ENCODE peak calls at places on chromosomes 11 and 22, in five cellular contexts. I is fibroblast of lung, G is WTC11, T is ovary, N is transverse colon. P is an unnamed sample.

GRCh38 chr22:44026630-44027511 is 2.8 kb downstream of the PARVB start:
- DNase-seq in N (peak; percentile 87), T (peak; percentile 42), G (no peak), I (peak; percentile 69), P (peak; percentile 54)

GRCh38 chr11:72326151-72326842 is 82.3 kb upstream of the PHOX2A start:
- DNase-seq in N (no peak), G (no peak), I (peak; percentile 80), T (no peak), P (no peak)

GRCh38 chr22:36365020-36365411 is 22.8 kb downstream of the MYH9 start:
- DNase-seq in I (peak; percentile 98), N (peak; percentile 75), T (peak; percentile 68), G (no peak), P (no peak)

GRCh38 chr11:106763516-106763915 is 254.8 kb downstream of the GUCY1A2 start:
- DNase-seq in I (peak; percentile 11), N (no peak), G (no peak), T (no peak), P (no peak)

GRCh38 chr22:17867160-17867785 is 93.0 kb upstream of the BID start:
- DNase-seq in I (no peak), T (peak; percentile 44), N (peak; percentile 86), G (no peak), P (no peak)

GRCh38 chr11:67384851-67385366 is 6.9 kb upstream of the RAD9A start:
- DNase-seq in N (no peak), G (no peak), I (peak; percentile 55), T (no peak), P (no peak)

GRCh38 chr11:132335311-132335710 is 964.9 kb downstream of the NTM start:
- DNase-seq in T (no peak), N (no peak), I (no peak), G (no peak), P (no peak)

GRCh38 chr11:2296913-2297622 is 4.7 kb downstream of the C11orf21 start:
- DNase-seq in G (no peak), N (no peak), I (no peak), T (no peak), P (peak; percentile 2)

GRCh38 chr11:9015677-9016076 is 11.9 kb upstream of the NRIP3 start:
- DNase-seq in I (peak; percentile 71), N (peak; percentile 66), T (peak; percentile 60), G (peak; percentile 70), P (peak; percentile 65)

GRCh38 chr11:34466802-34467488 is 28.2 kb downstream of the CAT start:
- DNase-seq in G (no peak), N (no peak), I (no peak), T (no peak), P (no peak)

GRCh38 chr22:34354071-34354817 is 434.0 kb upstream of the LARGE1 start:
- DNase-seq in G (no peak), T (no peak), N (no peak), I (no peak), P (no peak)

GRCh38 chr22:44102856-44103255 is 77.9 kb upstream of the PARVG start:
- DNase-seq in T (no peak), N (no peak), I (no peak), G (no peak), P (no peak)

GRCh38 chr11:113114452-113115027 is 153.3 kb downstream of the NCAM1 start:
- DNase-seq in N (peak; percentile 27), I (peak; percentile 46), T (peak; percentile 64), G (peak; percentile 62), P (peak; percentile 61)

GRCh38 chr11:18720811-18721575 is 5.0 kb downstream of the IGSF22 start:
- DNase-seq in G (peak; percentile 96), I (peak; percentile 64), T (peak; percentile 90), N (peak; percentile 87), P (peak; percentile 69)

GRCh38 chr11:123590296-123590912 is 64.0 kb downstream of the SCN3B start:
- DNase-seq in I (peak; percentile 63), N (peak; percentile 66), T (no peak), G (no peak), P (peak; percentile 45)

GRCh38 chr11:7417328-7417727 is 68.0 kb upstream of the OLFML1 start:
- DNase-seq in N (no peak), G (no peak), T (no peak), I (no peak), P (no peak)

GRCh38 chr11:16978021-16978370 is 36.2 kb downstream of the PLEKHA7 start:
- DNase-seq in N (no peak), I (no peak), G (no peak), T (no peak), P (no peak)

GRCh38 chr11:120316880-120317688 is 8.0 kb upstream of the TLCD5 start:
- DNase-seq in N (peak; percentile 90), G (peak; percentile 42), T (peak; percentile 84), I (no peak), P (no peak)

GRCh38 chr11:68584097-68584496 is 100.2 kb upstream of the GAL start:
- DNase-seq in I (no peak), N (peak; percentile 40), T (peak; percentile 41), G (peak; percentile 87), P (peak; percentile 74)

GRCh38 chr11:44536779-44537516 is 28.5 kb upstream of the CD82 start:
- DNase-seq in G (no peak), I (no peak), N (no peak), T (no peak), P (no peak)

GRCh38 chr11:40140560-40140959 is 1318.9 kb downstream of the LRRC4C start:
- DNase-seq in T (no peak), N (no peak), G (no peak), I (peak; percentile 95), P (no peak)

GRCh38 chr22:32828561-32828960 is 27.1 kb downstream of the TIMP3 start:
- DNase-seq in T (no peak), N (no peak), I (no peak), G (no peak), P (no peak)

GRCh38 chr22:27283714-27284113 is 517.8 kb downstream of the MN1 start:
- DNase-seq in N (no peak), I (no peak), G (no peak), T (no peak), P (no peak)

GRCh38 chr11:35177370-35177769 is 38.4 kb downstream of the CD44 start:
- DNase-seq in T (no peak), G (no peak), N (no peak), I (peak; percentile 88), P (no peak)

GRCh38 chr11:130547761-130548490 is 99.5 kb downstream of the ADAMTS15 start:
- DNase-seq in I (no peak), T (no peak), N (no peak), G (no peak), P (no peak)

GRCh38 chr11:60389279-60389910 is 6.9 kb upstream of the MS4A14 start:
- DNase-seq in G (no peak), N (no peak), I (no peak), T (no peak), P (no peak)

GRCh38 chr11:117950999-117951961 is 22.1 kb upstream of the TMPRSS13 start:
- DNase-seq in T (no peak), N (peak; percentile 22), I (no peak), G (no peak), P (no peak)

GRCh38 chr11:86955111-86955673 is at the start of gene FZD4:
- DNase-seq in T (peak; percentile 93), N (peak; percentile 93), G (peak; percentile 91), I (peak; percentile 88), P (peak; percentile 94)
- TF ChIP-seq CTCF in T (no peak), N (no peak), G (no peak), I (no peak), P (no peak)

GRCh38 chr22:39314251-39314971 is 5.0 kb downstream of the RPL3 start:
- DNase-seq in N (no peak), G (no peak), I (no peak), T (no peak), P (no peak)
- TF ChIP-seq CTCF in N (no peak), G (no peak), I (peak; percentile 5), T (no peak), P (no peak)

DNA sequence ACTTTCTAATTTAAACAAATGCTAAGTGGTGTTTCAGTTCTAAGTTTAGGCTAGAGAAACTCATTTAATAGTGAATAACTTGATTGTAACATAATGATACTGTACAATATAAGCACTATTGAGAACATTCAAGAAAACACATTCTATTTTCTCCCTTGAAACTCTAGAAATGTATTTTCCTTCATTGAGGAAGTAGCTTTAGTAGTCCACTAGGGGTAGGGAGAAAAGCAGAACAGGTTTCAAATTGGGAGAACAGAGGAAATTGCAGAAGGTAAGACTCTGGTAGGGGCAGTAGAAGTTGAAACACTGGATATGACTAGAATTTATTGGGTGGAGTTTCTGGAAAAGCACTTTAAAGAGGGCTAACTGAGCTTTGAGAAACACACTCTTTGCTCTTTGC is 31.6 kb upstream of the MPPED2 start:
- DNase-seq in T (no peak), N (no peak), I (no peak), G (no peak), P (no peak)
- TF ChIP-seq CTCF in T (no peak), N (no peak), I (no peak), G (no peak), P (peak; percentile 35)

GRCh38 chr11:71125150-71125549 is 127.2 kb downstream of the SHANK2 start:
- DNase-seq in I (no peak), T (no peak), N (no peak), G (no peak), P (no peak)
- TF ChIP-seq CTCF in I (no peak), T (no peak), N (no peak), G (no peak), P (no peak)

GRCh38 chr22:20215742-20216141 is 52.4 kb downstream of the RTN4R start:
- DNase-seq in G (no peak), T (no peak), I (no peak), N (no peak), P (no peak)
- TF ChIP-seq CTCF in G (no peak), T (no peak), I (no peak), N (no peak), P (no peak)